ENCODE peak calls at places on chromosomes 12 and 14, in five cellular contexts. One of them, this sample, is unnamed. For H3K4me1, the result is how much of the 10 kb centered on the place peaks cover.

GRCh38 chr12:128872303-128872702 is 19.0 kb downstream of the GLT1D1 start:
- DNase-seq in PC-3: no peak
- DNase-seq in GM12878: no peak
- DNase-seq in fibroblast of lung: no peak
- DNase-seq in MM.1S: no peak
- DNase-seq in this sample: no peak

GRCh38 chr12:91663331-91663998 is 480.8 kb upstream of the DCN start:
- DNase-seq in MM.1S: no peak
- DNase-seq in PC-3: peak
- DNase-seq in fibroblast of lung: no peak
- DNase-seq in GM12878: no peak
- DNase-seq in this sample: no peak

GRCh38 chr14:96104469-96105057 is 65.4 kb downstream of the C14orf132 start:
- DNase-seq in fibroblast of lung: peak
- DNase-seq in MM.1S: peak
- DNase-seq in PC-3: peak
- DNase-seq in GM12878: no peak
- DNase-seq in this sample: no peak

GRCh38 chr14:77872971-77873370 is 73.1 kb downstream of the ADCK1 start:
- DNase-seq in GM12878: no peak
- DNase-seq in MM.1S: no peak
- DNase-seq in PC-3: no peak
- DNase-seq in fibroblast of lung: no peak
- DNase-seq in this sample: no peak

GRCh38 chr12:19925881-19926665 is 442.3 kb upstream of the PDE3A start:
- DNase-seq in GM12878: no peak
- DNase-seq in PC-3: no peak
- DNase-seq in MM.1S: no peak
- DNase-seq in fibroblast of lung: no peak
- DNase-seq in this sample: no peak

GRCh38 chr14:21525995-21526671 is at the start of gene SALL2:
- DNase-seq in fibroblast of lung: peak
- DNase-seq in MM.1S: no peak
- DNase-seq in GM12878: peak
- DNase-seq in PC-3: peak
- DNase-seq in this sample: peak

GRCh38 chr12:81330480-81330879 is 252.6 kb downstream of the ACSS3 start:
- DNase-seq in MM.1S: no peak
- DNase-seq in GM12878: no peak
- DNase-seq in PC-3: no peak
- DNase-seq in fibroblast of lung: no peak
- DNase-seq in this sample: no peak

GRCh38 chr12:131441638-131442336 is 269.1 kb upstream of the SFSWAP start:
- DNase-seq in MM.1S: no peak
- DNase-seq in PC-3: no peak
- DNase-seq in fibroblast of lung: no peak
- DNase-seq in GM12878: no peak
- DNase-seq in this sample: no peak

GRCh38 chr14:102248121-102248520 is 56.8 kb downstream of the MOK start:
- DNase-seq in MM.1S: no peak
- DNase-seq in PC-3: no peak
- DNase-seq in GM12878: no peak
- DNase-seq in fibroblast of lung: no peak
- DNase-seq in this sample: no peak

DNA sequence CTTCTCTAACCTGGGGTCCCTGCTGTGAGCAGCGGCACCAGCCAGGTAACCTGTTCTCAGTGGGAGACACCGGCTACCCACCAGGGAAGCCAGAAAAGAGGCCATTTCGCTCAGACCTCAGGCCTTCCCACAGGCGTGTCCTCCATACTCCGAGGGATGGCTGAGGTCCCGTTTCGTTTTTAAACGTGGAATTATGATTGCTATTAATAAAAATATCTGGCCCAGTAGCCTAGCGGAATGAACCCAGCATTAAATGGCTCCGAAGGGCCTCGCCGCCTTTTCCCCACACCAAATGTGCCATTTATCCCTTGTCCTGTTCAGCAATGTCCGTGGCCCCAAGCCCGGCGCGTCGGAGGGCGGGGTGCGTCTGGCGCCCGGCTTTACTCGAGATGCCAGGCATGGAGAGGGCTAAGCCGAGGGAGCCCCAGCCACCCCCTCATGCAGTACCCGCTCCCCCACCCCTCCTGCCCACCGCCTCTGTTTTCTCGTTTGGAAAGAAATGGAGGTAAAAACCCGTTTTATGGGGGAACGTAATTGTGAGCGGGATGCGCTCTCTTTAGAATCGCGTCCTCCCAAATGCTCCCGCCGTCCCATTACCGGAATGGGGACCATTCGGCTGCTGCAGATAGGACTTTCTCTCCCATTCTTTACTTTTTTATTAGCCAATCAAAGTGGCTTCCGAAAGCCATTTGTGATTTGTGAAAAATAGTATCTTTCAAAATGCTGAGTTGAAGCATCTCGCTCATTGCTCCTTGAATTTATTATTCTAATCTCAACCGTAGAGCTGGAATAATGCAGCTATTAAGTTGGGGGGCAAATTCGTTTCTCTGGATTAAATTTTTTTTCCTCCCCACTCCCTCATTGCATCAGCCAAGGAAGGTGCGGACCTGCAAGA is 5.8 kb downstream of the HOXC8 start:
- DNase-seq in PC-3: no peak
- DNase-seq in GM12878: no peak
- DNase-seq in MM.1S: no peak
- DNase-seq in fibroblast of lung: no peak
- DNase-seq in this sample: no peak
- TF ChIP-seq EZH2 in PC-3: no peak
- TF ChIP-seq EZH2 in GM12878: peak
- TF ChIP-seq EZH2 in MM.1S: no peak
- TF ChIP-seq EZH2 in fibroblast of lung: peak
- TF ChIP-seq EZH2 in this sample: no peak

DNA sequence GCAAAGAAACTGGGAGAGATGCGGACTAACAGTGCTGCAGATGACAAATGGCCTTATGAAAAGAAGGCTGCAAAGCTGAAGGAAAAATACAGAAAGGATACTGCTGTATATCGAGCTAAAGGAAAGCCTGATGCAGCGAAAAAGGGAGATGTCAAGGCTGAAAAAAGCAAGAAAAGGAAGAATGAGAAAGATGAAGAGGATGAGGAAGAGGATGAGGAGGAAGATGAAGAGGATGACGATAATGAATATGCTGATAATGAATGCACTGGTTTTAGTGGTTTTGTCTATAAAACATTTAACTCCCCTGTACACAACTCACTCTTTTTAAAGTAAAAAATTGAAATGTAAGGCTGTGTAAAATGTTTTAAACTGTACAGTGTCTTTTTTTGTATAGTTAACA is 13.2 kb upstream of the ARID4A start:
- DNase-seq in MM.1S: no peak
- DNase-seq in PC-3: no peak
- DNase-seq in GM12878: no peak
- DNase-seq in fibroblast of lung: no peak
- DNase-seq in this sample: no peak
- H3K4me1 ChIP-seq in MM.1S: under half
- H3K4me1 ChIP-seq in PC-3: under half
- H3K4me1 ChIP-seq in GM12878: under half
- H3K4me1 ChIP-seq in fibroblast of lung: under half
- H3K4me1 ChIP-seq in this sample: under half

GRCh38 chr14:66003082-66003740 is 483.0 kb upstream of the CCDC196 start:
- DNase-seq in MM.1S: no peak
- DNase-seq in GM12878: no peak
- DNase-seq in fibroblast of lung: no peak
- DNase-seq in PC-3: peak
- DNase-seq in this sample: no peak
- H3K4me3 ChIP-seq in MM.1S: no peak
- H3K4me3 ChIP-seq in GM12878: no peak
- H3K4me3 ChIP-seq in fibroblast of lung: no peak
- H3K4me3 ChIP-seq in PC-3: no peak
- H3K4me3 ChIP-seq in this sample: no peak

DNA sequence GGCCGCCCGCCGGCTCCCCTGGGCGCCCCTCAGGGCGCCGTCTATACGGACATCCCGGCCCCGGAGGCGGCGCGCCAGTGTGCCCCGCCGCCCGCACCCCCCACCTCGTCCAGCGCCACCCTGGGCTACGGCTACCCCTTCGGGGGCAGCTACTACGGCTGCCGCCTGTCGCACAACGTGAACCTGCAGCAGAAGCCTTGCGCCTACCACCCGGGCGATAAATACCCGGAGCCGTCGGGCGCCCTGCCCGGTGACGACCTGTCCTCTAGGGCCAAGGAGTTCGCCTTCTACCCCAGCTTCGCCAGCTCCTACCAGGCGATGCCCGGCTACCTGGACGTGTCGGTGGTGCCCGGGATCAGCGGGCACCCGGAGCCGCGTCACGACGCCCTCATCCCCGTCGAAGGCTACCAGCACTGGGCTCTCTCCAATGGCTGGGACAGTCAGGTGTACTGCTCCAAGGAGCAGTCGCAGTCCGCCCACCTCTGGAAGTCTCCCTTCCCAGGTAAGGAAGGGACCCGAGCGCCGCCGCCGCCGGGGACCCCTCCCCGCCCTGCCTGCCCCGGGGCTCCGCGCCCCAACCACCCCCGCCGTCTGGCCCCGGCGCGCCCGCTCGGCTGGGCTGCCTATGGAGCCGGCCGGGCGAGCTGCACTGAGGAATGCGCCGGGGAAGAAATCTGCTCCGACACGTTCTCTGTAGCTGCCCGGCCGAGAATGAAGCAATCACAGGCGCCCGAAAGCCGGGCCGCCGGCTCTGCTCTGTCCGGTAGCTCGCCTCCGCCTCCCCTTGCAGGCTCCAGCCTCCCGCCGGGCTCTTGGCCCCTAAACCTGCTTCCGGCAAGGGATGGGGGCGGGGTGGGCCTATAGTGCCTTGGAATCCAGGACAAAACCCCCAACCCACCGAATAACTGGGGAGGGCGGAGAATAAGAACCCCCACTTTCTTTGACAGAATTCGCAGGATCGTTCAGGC is 794 bp downstream of the HOXC13 start:
- DNase-seq in PC-3: peak
- DNase-seq in GM12878: no peak
- DNase-seq in fibroblast of lung: no peak
- DNase-seq in MM.1S: no peak
- DNase-seq in this sample: no peak
- TF ChIP-seq EZH2 in PC-3: no peak
- TF ChIP-seq EZH2 in GM12878: no peak
- TF ChIP-seq EZH2 in fibroblast of lung: peak
- TF ChIP-seq EZH2 in MM.1S: no peak
- TF ChIP-seq EZH2 in this sample: no peak

GRCh38 chr12:110869803-110870202 is 23.0 kb downstream of the CCDC63 start:
- DNase-seq in PC-3: no peak
- DNase-seq in MM.1S: no peak
- DNase-seq in GM12878: no peak
- DNase-seq in fibroblast of lung: no peak
- DNase-seq in this sample: no peak
- H3K4me1 ChIP-seq in PC-3: under half
- H3K4me1 ChIP-seq in MM.1S: under half
- H3K4me1 ChIP-seq in GM12878: under half
- H3K4me1 ChIP-seq in fibroblast of lung: under half
- H3K4me1 ChIP-seq in this sample: under half

GRCh38 chr14:101127239-101127638 is 223.7 kb upstream of the RTL1 start:
- DNase-seq in PC-3: no peak
- DNase-seq in MM.1S: no peak
- DNase-seq in fibroblast of lung: no peak
- DNase-seq in GM12878: no peak
- DNase-seq in this sample: no peak
- H3K4me3 ChIP-seq in PC-3: no peak
- H3K4me3 ChIP-seq in MM.1S: no peak
- H3K4me3 ChIP-seq in fibroblast of lung: no peak
- H3K4me3 ChIP-seq in GM12878: no peak
- H3K4me3 ChIP-seq in this sample: no peak

This sample was measured in DND-41.